ENCODE peak calls at places on chromosomes 3 and 15, in four cellular contexts. F, P, A and S are unnamed samples.

GRCh38 chr3:15513121-15513520 is 8.4 kb downstream of the COLQ start:
- DNase-seq in F (no peak), P (no peak), A (no peak), S (no peak)

GRCh38 chr15:90219421-90220141 is 14.2 kb downstream of the CIB1 start:
- DNase-seq in F (no peak), P (peak), A (no peak), S (peak)

GRCh38 chr3:39128951-39129350 is 21.5 kb downstream of the TTC21A start:
- DNase-seq in F (no peak), P (no peak), A (no peak), S (no peak)

GRCh38 chr15:69305204-69305931 is 6.7 kb downstream of the PAQR5 start:
- DNase-seq in F (peak), P (peak), A (no peak), S (no peak)

GRCh38 chr3:136297826-136298225 is 47.7 kb downstream of the PCCB start:
- DNase-seq in F (no peak), P (no peak), A (no peak), S (no peak)

GRCh38 chr3:197906850-197907187 is 43.2 kb upstream of the RPL35A start:
- DNase-seq in F (no peak), P (peak), A (no peak), S (no peak)

GRCh38 chr3:190008432-190008831 is 112.3 kb downstream of the P3H2 start:
- DNase-seq in F (no peak), P (no peak), A (no peak), S (no peak)

GRCh38 chr15:51074926-51075325 is 19.8 kb downstream of the TNFAIP8L3 start:
- DNase-seq in F (no peak), P (no peak), A (no peak), S (no peak)

GRCh38 chr3:106848099-106848498 is 529.1 kb upstream of the CCDC54 start:
- DNase-seq in F (no peak), P (no peak), A (no peak), S (no peak)

GRCh38 chr15:101361418-101361817 is 66.4 kb upstream of the SNRPA1 start:
- DNase-seq in F (no peak), P (no peak), A (no peak), S (no peak)

GRCh38 chr3:115595611-115596010 is 27.7 kb upstream of the GAP43 start:
- DNase-seq in F (no peak), P (no peak), A (no peak), S (no peak)

GRCh38 chr15:38297623-38298388 is 45.2 kb downstream of the SPRED1 start:
- DNase-seq in F (no peak), P (no peak), A (no peak), S (no peak)

GRCh38 chr3:20575153-20575552 is 389.1 kb upstream of the SGO1 start:
- DNase-seq in F (no peak), P (peak), A (no peak), S (no peak)

GRCh38 chr15:58423858-58424608 is 7.8 kb upstream of the LIPC start:
- DNase-seq in F (no peak), P (peak), A (no peak), S (no peak)

GRCh38 chr3:42683875-42684593 is 1.3 kb upstream of the KLHL40 start:
- DNase-seq in F (peak), P (peak), A (peak), S (peak)

GRCh38 chr15:51244366-51244977 is 93.9 kb downstream of the CYP19A1 start:
- DNase-seq in F (no peak), P (no peak), A (no peak), S (no peak)

GRCh38 chr15:51931016-51931415 is 40.6 kb downstream of the LEO1 start:
- DNase-seq in F (no peak), P (no peak), A (no peak), S (peak)

DNA sequence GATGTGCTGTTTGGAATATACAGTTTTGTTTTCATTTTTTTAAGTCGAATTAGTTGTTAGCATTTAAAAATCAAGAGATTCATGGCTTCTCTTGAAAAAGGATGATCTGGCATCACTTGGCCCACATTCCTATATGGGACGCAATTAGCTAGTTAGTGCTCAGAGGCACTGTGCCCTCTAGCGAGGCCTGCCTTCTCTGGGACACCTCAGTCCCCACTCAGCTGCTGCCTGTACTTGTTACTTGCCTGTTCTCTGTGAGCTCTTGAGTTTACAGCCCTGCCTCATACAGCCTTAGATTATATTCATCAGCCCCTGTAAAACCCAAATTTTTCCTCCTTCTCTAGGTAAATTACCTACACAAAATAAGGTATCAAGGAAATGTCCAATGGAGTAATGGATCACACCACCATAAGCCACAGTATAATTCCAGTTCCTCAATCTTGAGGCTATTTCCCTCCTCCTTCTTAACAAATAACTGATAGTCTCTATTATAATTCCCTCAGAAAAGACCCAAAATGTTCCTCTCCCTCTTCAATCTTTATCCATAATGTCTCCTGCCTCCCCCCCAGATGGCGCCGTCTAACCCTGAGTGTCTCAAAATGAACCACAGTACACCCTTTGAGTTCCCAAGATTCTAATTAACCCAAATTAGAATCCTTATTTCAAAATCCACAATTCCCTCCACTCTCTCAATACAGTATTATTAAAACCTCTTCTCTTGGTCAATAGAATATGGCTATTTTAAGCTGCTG is 2.7 kb downstream of the ZMAT3 start:
- DNase-seq in F (peak), P (peak), A (no peak), S (no peak)
- H3K4me3 ChIP-seq in F (peak), P (peak), A (no peak), S (no peak)

GRCh38 chr3:25428003-25428861 is at the start of gene RARB:
- DNase-seq in F (peak), P (peak), A (peak), S (peak)

GRCh38 chr3:25428950-25429349 is 887 bp downstream of the RARB start:
- DNase-seq in F (no peak), P (no peak), A (no peak), S (no peak)

GRCh38 chr3:25429960-25430941 is 2.2 kb downstream of the RARB start:
- DNase-seq in F (no peak), P (no peak), A (no peak), S (peak)

GRCh38 chr3:25430942-25431570 is 3.0 kb downstream of the RARB start:
- DNase-seq in F (no peak), P (no peak), A (no peak), S (no peak)

DNA sequence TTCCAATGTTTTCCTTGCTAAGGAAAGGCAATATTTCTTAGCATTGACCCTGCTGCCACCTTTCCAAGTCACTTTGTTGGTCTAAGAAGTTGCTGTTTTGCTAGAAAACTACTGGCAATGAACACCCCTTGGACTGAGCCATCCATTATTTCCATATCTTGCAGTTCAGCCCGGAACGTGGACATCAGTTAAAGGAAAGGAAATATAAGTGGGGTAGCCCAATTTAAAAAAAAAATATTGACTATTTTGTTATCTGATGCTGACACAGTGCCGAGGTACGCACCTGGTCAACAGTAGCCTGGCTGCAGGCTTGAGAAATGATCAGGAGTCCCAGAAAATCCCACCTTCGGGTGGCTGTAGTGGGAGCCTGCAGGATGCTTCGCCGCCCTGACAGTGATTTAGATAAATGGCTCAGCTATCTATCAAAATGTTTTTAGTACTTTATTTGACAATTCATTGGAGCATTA is 1.4 kb downstream of the RARB start:
- DNase-seq in F (no peak), P (no peak), A (peak), S (no peak)
- H3K4me3 ChIP-seq in F (peak), P (no peak), A (peak), S (no peak)

DNA sequence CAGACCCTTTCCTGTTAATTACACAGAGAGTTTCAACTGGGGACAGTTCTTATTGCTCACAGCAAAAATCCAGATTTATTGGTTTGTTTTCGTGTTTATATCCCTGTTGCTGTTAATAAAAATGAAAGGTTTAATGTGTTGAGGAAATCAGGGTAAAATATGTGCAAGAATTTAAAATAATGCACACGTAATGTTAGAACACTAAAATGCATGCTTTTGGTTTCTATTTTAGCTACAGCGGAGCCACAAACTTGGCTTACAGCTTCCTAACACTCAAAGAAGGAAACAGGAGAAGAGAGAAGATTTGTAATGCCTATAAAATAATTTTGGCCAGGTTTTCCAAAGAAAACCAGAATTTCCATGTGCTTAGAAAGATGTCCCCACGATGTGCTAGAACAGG is 62.7 kb downstream of the CASR start:
- DNase-seq in F (no peak), P (peak), A (no peak), S (no peak)
- H3K4me3 ChIP-seq in F (no peak), P (peak), A (no peak), S (no peak)

GRCh38 chr15:70690012-70690411 is 73.3 kb downstream of the UACA start:
- DNase-seq in F (no peak), P (no peak), A (no peak), S (no peak)
- H3K4me3 ChIP-seq in F (no peak), P (no peak), A (no peak), S (no peak)